ENCODE peak calls at places on chromosomes 16 and 17, in four cellular contexts. W is A673, C is cardiac muscle cell, Q is hepatocyte. S is an unnamed sample. For H3K9me3, the result is how much of the 10 kb centered on the place peaks cover.

GRCh38 chr17:50210249-50211225 is 9.1 kb upstream of the COL1A1 start:
- DNase-seq in W (peak), C (peak), Q (peak), S (peak)

GRCh38 chr16:50509521-50510341 is 38.5 kb upstream of the NKD1 start:
- DNase-seq in W (peak), C (peak), Q (no peak), S (no peak)

GRCh38 chr16:84700518-84701277 is 898 bp downstream of the USP10 start:
- DNase-seq in W (peak), C (no peak), Q (peak), S (peak)

GRCh38 chr17:65583921-65584603 is 22.6 kb upstream of the AXIN2 start:
- DNase-seq in W (no peak), C (no peak), Q (no peak), S (no peak)

GRCh38 chr17:61460796-61461585 is 8.8 kb downstream of the TBX4 start:
- DNase-seq in W (no peak), C (no peak), Q (peak), S (peak)

GRCh38 chr17:74760404-74761105 is 12.1 kb downstream of the NHERF1 start:
- DNase-seq in W (peak), C (no peak), Q (no peak), S (no peak)

GRCh38 chr16:3950343-3951193 is 70.1 kb upstream of the CREBBP start:
- DNase-seq in W (peak), C (peak), Q (peak), S (no peak)

GRCh38 chr17:57316361-57316760 is 60.0 kb downstream of the MSI2 start:
- DNase-seq in W (no peak), C (no peak), Q (no peak), S (no peak)

GRCh38 chr16:86590501-86591144 is 12.3 kb downstream of the FOXL1 start:
- DNase-seq in W (no peak), C (peak), Q (peak), S (no peak)

GRCh38 chr16:1938316-1938715 is 4.7 kb downstream of the MSRB1 start:
- DNase-seq in W (no peak), C (no peak), Q (no peak), S (no peak)

GRCh38 chr17:64406321-64407200 is 15.9 kb upstream of the PECAM1 start:
- DNase-seq in W (peak), C (peak), Q (no peak), S (no peak)

GRCh38 chr17:522912-523311 is 170.3 kb upstream of the RPH3AL start:
- DNase-seq in W (no peak), C (no peak), Q (no peak), S (no peak)

GRCh38 chr16:694863-695354 is 4.7 kb upstream of the WDR24 start:
- DNase-seq in W (no peak), C (no peak), Q (no peak), S (no peak)

GRCh38 chr16:66256919-66257318 is 109.6 kb upstream of the CDH5 start:
- DNase-seq in W (no peak), C (no peak), Q (no peak), S (no peak)

GRCh38 chr17:81923302-81924260 is 4.0 kb downstream of the MAFG start:
- DNase-seq in W (peak), C (peak), Q (peak), S (no peak)

GRCh38 chr16:66662445-66663194 is 33.9 kb downstream of the CMTM4 start:
- DNase-seq in W (no peak), C (peak), Q (peak), S (peak)

GRCh38 chr17:57403241-57403640 is 146.9 kb downstream of the MSI2 start:
- DNase-seq in W (no peak), C (no peak), Q (no peak), S (no peak)

GRCh38 chr16:4684763-4685162 is 8.6 kb upstream of the NUDT16L1 start:
- DNase-seq in W (no peak), C (no peak), Q (no peak), S (no peak)

GRCh38 chr17:15782809-15783208 is 50.7 kb downstream of the TBC1D26 start:
- DNase-seq in W (peak), C (peak), Q (no peak), S (no peak)

GRCh38 chr16:66842765-66843164 is 1.4 kb upstream of the CA7 start:
- DNase-seq in W (no peak), C (no peak), Q (no peak), S (no peak)

DNA sequence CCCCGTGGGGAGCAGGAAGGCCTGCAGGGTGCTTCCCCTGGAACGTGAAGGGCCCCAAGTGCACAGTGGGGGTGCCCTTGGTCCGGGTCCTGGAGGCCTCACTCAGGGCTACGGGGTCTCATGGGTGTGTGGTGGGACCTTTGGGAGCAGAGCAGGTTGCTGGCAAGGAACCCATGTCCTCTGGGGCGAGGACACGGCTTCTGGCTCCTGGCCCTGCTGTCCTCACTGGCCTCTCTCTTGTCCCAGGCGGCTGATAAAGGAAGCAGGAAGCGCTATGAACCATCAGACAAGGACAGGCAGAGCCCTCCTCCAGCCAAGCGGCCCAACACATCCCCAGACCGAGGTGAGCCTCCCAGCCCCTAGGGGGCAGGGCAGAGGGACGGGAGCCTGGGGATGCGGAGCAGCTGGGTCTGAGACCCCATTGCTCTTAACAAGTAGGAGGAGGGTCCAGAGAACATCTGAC is 9.8 kb upstream of the IL17C start:
- DNase-seq in W (peak), C (peak), Q (no peak), S (peak)
- TF ChIP-seq CTCF in W (peak), C (peak), Q (peak), S (peak)

GRCh38 chr17:17839792-17840707 is 3.3 kb upstream of the SREBF1 start:
- DNase-seq in W (peak), C (peak), Q (peak), S (peak)
- H3K9me3 ChIP-seq in W (under half), C (under half), Q (under half), S (under half)

GRCh38 chr17:1617620-1618174 is 10.9 kb downstream of the SLC43A2 start:
- DNase-seq in W (peak), C (peak), Q (peak), S (no peak)
- TF ChIP-seq CTCF in W (no peak), C (no peak), Q (peak), S (no peak)

DNA sequence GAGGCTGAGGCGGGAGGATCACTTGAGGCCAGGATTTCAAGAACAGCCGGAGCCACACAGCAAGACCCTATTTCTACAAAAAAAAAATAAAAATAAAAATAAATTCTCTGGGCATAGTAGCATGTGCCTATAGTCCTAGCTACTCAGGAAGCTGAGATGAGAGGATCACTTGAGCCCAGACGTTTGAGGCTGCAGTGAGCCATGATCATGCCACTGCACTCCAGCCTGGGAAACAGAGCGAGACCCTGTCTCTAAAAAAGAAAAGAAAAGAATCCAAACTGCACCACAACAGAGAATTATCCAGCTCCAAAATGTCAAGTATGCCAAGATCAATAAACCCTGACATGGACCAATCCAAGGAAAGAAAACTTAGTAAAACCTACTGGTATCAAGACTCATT is 78.9 kb upstream of the NOL11 start:
- DNase-seq in W (no peak), C (no peak), Q (no peak), S (no peak)
- H3K9me3 ChIP-seq in W (under half), C (under half), Q (under half), S (under half)

GRCh38 chr16:7513429-7513828 is 180.8 kb downstream of the RBFOX1 start:
- DNase-seq in W (peak), C (no peak), Q (peak), S (peak)
- TF ChIP-seq CTCF in W (peak), C (no peak), Q (peak), S (peak)

GRCh38 chr16:35574454-35575431 is 2115.3 kb downstream of the TP53TG3F start:
- DNase-seq in W (no peak), C (no peak), Q (no peak), S (no peak)

GRCh38 chr16:35572186-35572585 is 2112.8 kb downstream of the TP53TG3F start:
- DNase-seq in W (no peak), C (no peak), Q (no peak), S (no peak)

GRCh38 chr16:35573407-35573806 is 2114.0 kb downstream of the TP53TG3F start:
- DNase-seq in W (no peak), C (no peak), Q (no peak), S (no peak)

GRCh38 chr16:35575432-35575821 is 2116.0 kb downstream of the TP53TG3F start:
- DNase-seq in W (no peak), C (no peak), Q (no peak), S (no peak)

DNA sequence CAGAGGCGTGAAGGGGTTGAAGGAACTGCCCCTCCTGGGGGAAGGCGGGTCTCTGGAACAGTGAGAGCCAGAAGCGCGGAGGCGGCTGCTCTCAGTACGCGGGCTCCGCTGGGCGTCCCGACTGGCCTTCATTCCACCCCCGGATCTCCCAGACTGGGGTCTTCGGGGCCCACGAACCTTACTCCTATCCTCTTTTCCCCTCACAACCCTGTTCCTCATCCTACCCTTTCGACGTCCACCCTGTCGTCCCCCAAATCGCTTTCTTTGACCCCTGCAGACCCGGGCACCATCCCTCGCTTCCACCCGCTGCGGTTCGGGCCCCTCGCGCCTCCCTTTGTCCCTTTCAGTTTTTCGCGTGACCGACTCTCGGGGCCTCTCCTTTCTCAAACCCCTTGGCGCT is 2114.6 kb downstream of the TP53TG3F start:
- DNase-seq in W (no peak), C (no peak), Q (no peak), S (no peak)
- H3K9me3 ChIP-seq in W (under half), C (under half), Q (under half), S (under half)

DNA sequence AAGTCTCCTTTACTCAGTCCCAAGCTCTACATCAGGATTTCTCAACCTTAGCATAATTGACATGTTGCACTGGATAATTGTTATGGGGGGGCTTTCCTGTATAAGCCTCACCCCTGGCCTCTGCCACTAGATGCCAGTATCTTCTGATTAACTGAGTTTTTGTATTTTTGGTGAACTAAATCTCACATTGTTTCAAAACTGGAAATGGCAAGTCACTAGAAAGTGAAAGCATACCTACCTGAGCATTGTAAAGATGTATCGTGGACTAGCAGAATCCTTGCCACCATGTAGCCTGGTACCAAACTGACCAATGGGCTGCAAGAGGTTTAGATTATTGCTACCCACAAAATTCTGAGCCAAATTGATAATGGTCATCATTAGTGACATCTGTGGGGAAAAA is 15.0 kb downstream of the TOP2A start:
- DNase-seq in W (no peak), C (no peak), Q (no peak), S (no peak)
- TF ChIP-seq CTCF in W (no peak), C (no peak), Q (no peak), S (no peak)

S was measured in Caco-2.